ENCODE peak calls at places on chromosomes 2 and 18, in six cellular contexts. J is H1, H is HepG2, D is GM12878, R is HCT116, P is K562. E is an unnamed sample.
A peak's percentile ranks its signal among the peaks of the same experiment; 100 is the strongest.

GRCh38 chr2:42978175-42978886 is 185.9 kb upstream of the HAAO start:
- DNase-seq in H (peak; percentile 99), J (no peak), D (no peak), R (no peak), P (no peak), E (no peak)

GRCh38 chr18:68418881-68419280 is 296.0 kb downstream of the TMX3 start:
- DNase-seq in R (no peak), J (no peak), D (no peak), P (no peak), H (no peak), E (no peak)

GRCh38 chr2:100425573-100426383 is 8.3 kb upstream of the CHST10 start:
- DNase-seq in H (no peak), D (no peak), J (no peak), R (no peak), P (no peak), E (no peak)

GRCh38 chr2:489084-489483 is 188.1 kb downstream of the TMEM18 start:
- DNase-seq in H (no peak), R (no peak), J (no peak), P (no peak), D (no peak), E (no peak)

GRCh38 chr2:136116111-136116812 is 1.7 kb downstream of the CXCR4 start:
- DNase-seq in R (no peak), H (no peak), J (no peak), P (peak; percentile 15), D (no peak), E (peak; percentile 69)

GRCh38 chr2:648476-649424 is 28.5 kb downstream of the TMEM18 start:
- DNase-seq in R (no peak), H (no peak), D (no peak), P (no peak), J (no peak), E (no peak)

GRCh38 chr2:99961567-99961913 is 180.8 kb downstream of the AFF3 start:
- DNase-seq in P (no peak), D (no peak), J (no peak), H (no peak), R (no peak), E (peak; percentile 20)

GRCh38 chr18:12408247-12408869 is 629 bp downstream of the PRELID3A start:
- DNase-seq in D (no peak), J (no peak), P (no peak), H (no peak), R (no peak), E (no peak)

GRCh38 chr18:42392416-42392815 is 437.4 kb downstream of the PIK3C3 start:
- DNase-seq in J (no peak), P (no peak), H (no peak), D (no peak), R (no peak), E (no peak)

GRCh38 chr2:172613610-172614231 is 57.8 kb downstream of the PDK1 start:
- DNase-seq in H (no peak), J (no peak), D (no peak), R (no peak), P (no peak), E (peak; percentile 12)

GRCh38 chr18:77136076-77136718 is 3.6 kb upstream of the MBP start:
- DNase-seq in R (no peak), H (no peak), J (no peak), P (no peak), D (no peak), E (no peak)

GRCh38 chr2:63879876-63880433 is 38.3 kb downstream of the UGP2 start:
- DNase-seq in D (no peak), R (no peak), P (no peak), H (no peak), J (no peak), E (peak; percentile 38)

GRCh38 chr2:158702740-158703139 is 92.4 kb upstream of the DAPL1 start:
- DNase-seq in D (no peak), R (no peak), J (no peak), H (no peak), P (no peak), E (no peak)

GRCh38 chr2:43192039-43192438 is 34.4 kb downstream of the ZFP36L2 start:
- DNase-seq in H (no peak), P (no peak), J (no peak), D (no peak), R (no peak), E (peak; percentile 83)

GRCh38 chr2:102979429-102979828 is 217.6 kb downstream of the TMEM182 start:
- DNase-seq in H (no peak), P (no peak), D (no peak), R (no peak), J (no peak), E (no peak)

GRCh38 chr2:114032705-114033104 is 142.8 kb downstream of the ACTR3 start:
- DNase-seq in J (no peak), R (no peak), P (no peak), H (no peak), D (no peak), E (no peak)

GRCh38 chr2:221999702-222000101 is 299.1 kb downstream of the PAX3 start:
- DNase-seq in R (no peak), D (no peak), P (no peak), J (no peak), H (no peak), E (no peak)

GRCh38 chr2:219509780-219510511 is 4.3 kb upstream of the ASIC4 start:
- DNase-seq in P (peak; percentile 92), J (no peak), R (no peak), D (no peak), H (peak; percentile 60), E (peak; percentile 93)
- TF ChIP-seq POLR2AphosphoS5 in P (peak; percentile 94), J (no peak), R (peak; percentile 23), D (no peak), H (no peak), E (peak; percentile 54)

GRCh38 chr2:17538844-17539554 is 1.5 kb upstream of the VSNL1 start:
- DNase-seq in P (peak; percentile 42), J (no peak), R (peak; percentile 54), D (no peak), H (peak; percentile 83), E (peak; percentile 81)
- H3K4me2 ChIP-seq in P (peak overlapping the region; percentile 44), J (peak overlapping the region; percentile 99), R (peak overlapping the region; percentile 82), D (peak overlapping the region; percentile 50), H (peak overlapping the region; percentile 83), E (peak overlapping the region; percentile 82)

GRCh38 chr2:174338626-174339570 is 4.1 kb downstream of the SP9 start:
- DNase-seq in D (no peak), P (no peak), H (no peak), J (no peak), R (no peak), E (peak; percentile 87)
- TF ChIP-seq EZH2 in D (peak; percentile 76), P (no peak), H (no peak), J (no peak), R (no peak), E (no peak)

GRCh38 chr2:216517447-216517846 is 18.8 kb downstream of the RPL37A start:
- DNase-seq in H (no peak), D (no peak), R (no peak), J (no peak), P (no peak), E (no peak)

GRCh38 chr2:216516730-216517350 is 18.2 kb downstream of the RPL37A start:
- DNase-seq in H (no peak), P (peak; percentile 38), D (no peak), J (no peak), R (peak; percentile 35), E (peak; percentile 79)

GRCh38 chr2:216522892-216523502 is 24.4 kb downstream of the RPL37A start:
- DNase-seq in D (no peak), R (no peak), J (no peak), H (peak; percentile 83), P (no peak), E (no peak)

GRCh38 chr2:216520156-216520555 is 21.5 kb downstream of the RPL37A start:
- DNase-seq in R (no peak), P (no peak), D (no peak), J (no peak), H (no peak), E (no peak)

GRCh38 chr2:216519154-216519762 is 20.6 kb downstream of the RPL37A start:
- DNase-seq in D (no peak), R (peak; percentile 67), H (peak; percentile 82), P (peak; percentile 41), J (no peak), E (peak; percentile 90)
- TF ChIP-seq POLR2AphosphoS5 in D (no peak), R (no peak), H (no peak), P (no peak), J (no peak), E (no peak)

GRCh38 chr2:38260972-38261371 is 116.1 kb downstream of the ATL2 start:
- DNase-seq in R (no peak), J (no peak), P (no peak), D (no peak), H (no peak), E (no peak)
- H3K4me2 ChIP-seq in R (no peak overlapping the region), J (no peak overlapping the region), P (peak overlapping the region; percentile 52), D (peak overlapping the region; percentile 45), H (peak overlapping the region; percentile 28), E (no peak overlapping the region)